ENCODE peak calls at places on chromosomes 16 and 17, in nine cellular contexts. Q, C, J, Z, P, I, D, B and N are unnamed samples.

GRCh38 chr17:15261063-15261817 is 3.9 kb downstream of the PMP22 start:
- DNase-seq in I (peak), B (peak), Z (peak), C (no peak), P (peak), J (peak), D (peak), Q (no peak), N (no peak)

GRCh38 chr16:53870831-53871230 is 166.9 kb downstream of the FTO start:
- DNase-seq in P (no peak), D (no peak), I (no peak), J (no peak), C (no peak), Q (no peak), Z (no peak), B (no peak), N (no peak)

GRCh38 chr16:12440233-12440530 is 363.5 kb downstream of the CPPED1 start:
- DNase-seq in Q (no peak), B (no peak), I (no peak), C (no peak), P (no peak), Z (no peak), J (no peak), D (no peak), N (no peak)

GRCh38 chr16:2858245-2859025 is 465 bp upstream of the PRSS22 start:
- DNase-seq in C (no peak), I (no peak), P (no peak), B (peak), D (no peak), Q (no peak), Z (no peak), J (no peak), N (no peak)

GRCh38 chr16:87705780-87706277 is 60.0 kb downstream of the KLHDC4 start:
- DNase-seq in P (no peak), Q (no peak), D (no peak), B (no peak), I (no peak), J (peak), C (no peak), Z (no peak), N (no peak)

GRCh38 chr17:37718383-37719048 is 26.3 kb downstream of the HNF1B start:
- DNase-seq in J (no peak), I (no peak), B (no peak), C (no peak), Z (no peak), Q (no peak), D (no peak), P (no peak), N (no peak)

GRCh38 chr16:1610841-1611653 is 825 bp downstream of the IFT140 start:
- DNase-seq in P (no peak), I (no peak), Q (peak), B (no peak), Z (no peak), J (no peak), D (no peak), C (no peak), N (no peak)

GRCh38 chr17:58415371-58416055 is 1.8 kb downstream of the RNF43 start:
- DNase-seq in B (no peak), C (no peak), Q (no peak), P (peak), J (peak), Z (no peak), I (no peak), D (no peak), N (no peak)

GRCh38 chr17:14498812-14499211 is 197.9 kb downstream of the HS3ST3B1 start:
- DNase-seq in J (no peak), C (no peak), B (no peak), I (no peak), D (no peak), Q (no peak), P (no peak), Z (no peak), N (no peak)

GRCh38 chr16:88057656-88058055 is 106.4 kb downstream of the BANP start:
- DNase-seq in C (no peak), B (no peak), D (no peak), J (no peak), Z (no peak), P (no peak), I (no peak), Q (no peak), N (no peak)

GRCh38 chr17:80043963-80044362 is 7.5 kb downstream of the CCDC40 start:
- DNase-seq in B (no peak), Z (no peak), P (no peak), D (no peak), I (no peak), Q (no peak), J (no peak), C (no peak), N (no peak)

GRCh38 chr16:47780213-47780612 is 319.1 kb downstream of the PHKB start:
- DNase-seq in Q (no peak), Z (no peak), P (no peak), C (no peak), J (no peak), B (no peak), D (peak), I (no peak), N (no peak)

GRCh38 chr17:76491271-76492184 is 9.7 kb downstream of the RHBDF2 start:
- DNase-seq in I (no peak), J (no peak), P (no peak), C (no peak), D (no peak), B (no peak), Z (no peak), Q (peak), N (no peak)

GRCh38 chr16:22970191-22970845 is 156.4 kb downstream of the HS3ST2 start:
- DNase-seq in D (no peak), I (no peak), Z (no peak), J (no peak), B (peak), Q (no peak), C (no peak), P (no peak), N (no peak)

GRCh38 chr17:57902800-57903759 is 52.1 kb downstream of the CUEDC1 start:
- DNase-seq in Q (no peak), D (no peak), C (no peak), J (no peak), B (no peak), Z (peak), I (peak), P (peak), N (peak)

GRCh38 chr16:11966173-11966572 is 1.2 kb downstream of the TNFRSF17 start:
- DNase-seq in Z (no peak), J (no peak), C (no peak), B (no peak), D (no peak), P (no peak), I (no peak), Q (no peak), N (peak)

GRCh38 chr17:28763804-28764266 is 20.0 kb downstream of the TRAF4 start:
- DNase-seq in C (peak), B (peak), I (peak), J (peak), D (no peak), Z (no peak), P (no peak), Q (peak), N (peak)

GRCh38 chr16:56547120-56547948 is 17.5 kb upstream of the MT4 start:
- DNase-seq in D (peak), J (peak), B (peak), Q (peak), P (no peak), I (no peak), Z (peak), C (no peak), N (peak)

GRCh38 chr17:47717845-47718621 is 15.0 kb upstream of the TBX21 start:
- DNase-seq in C (no peak), D (no peak), P (no peak), Q (no peak), Z (no peak), B (no peak), J (no peak), I (peak), N (no peak)

GRCh38 chr16:85396879-85397871 is 215.9 kb upstream of the GSE1 start:
- DNase-seq in D (no peak), P (peak), Q (peak), J (no peak), Z (no peak), C (no peak), B (no peak), I (peak), N (no peak)

GRCh38 chr17:55437165-55437605 is 15.6 kb upstream of the MMD start:
- DNase-seq in B (no peak), D (peak), C (no peak), Z (no peak), J (no peak), Q (no peak), I (no peak), P (no peak), N (peak)

GRCh38 chr17:40473573-40474365 is 27.7 kb downstream of the TNS4 start:
- DNase-seq in C (no peak), Z (no peak), P (no peak), J (no peak), I (no peak), Q (no peak), D (no peak), B (no peak), N (no peak)